ENCODE peak calls at places on chromosomes 1 and 21, in ten cellular contexts. D is HT1080; Q is AG09309; C is NCI-H1694 treated with DMSO at 0.1 percent for 48 hours; K is thoracic aorta; X is stimulated activated CD4-positive, alpha-beta T cell treated with anti-CD3 and anti-CD28 coated beads, TNF-alpha, amount 100 ng/mL, for 24 hours; Y is hippocampal formation; R is NCI-H69; A is activated T-helper 1 cell treated with Interleukin-2 at 50 U/mL for 16 hours; P is stimulated activated effector memory CD8-positive, alpha-beta T cell treated with anti-CD3 and anti-CD28 coated beads, Interleukin-12 subunit alpha, Interleukin-12 subunit beta, amount 100 ng/mL, for 72 hours. V is an unnamed sample.

GRCh38 chr1:87435484-87435883 is 106.8 kb downstream of the LMO4 start:
- DNase-seq in D (peak), Q (no peak), C (no peak), K (no peak), X (no peak), Y (no peak), R (no peak), A (no peak), P (no peak), V (no peak)

GRCh38 chr1:117754061-117754969 is 148.5 kb downstream of the TENT5C start:
- DNase-seq in D (peak), Q (peak), C (peak), K (no peak), X (peak), Y (peak), R (peak), A (peak), P (peak), V (peak)

GRCh38 chr21:42411197-42411869 is 7.6 kb downstream of the UBASH3A start:
- DNase-seq in D (no peak), Q (no peak), C (no peak), K (no peak), X (no peak), Y (no peak), R (peak), A (no peak), P (no peak), V (no peak)

GRCh38 chr1:14648931-14649860 is 50.7 kb downstream of the KAZN start:
- DNase-seq in D (no peak), Q (no peak), C (no peak), K (no peak), X (no peak), Y (no peak), R (no peak), A (no peak), P (no peak), V (no peak)

GRCh38 chr1:2905356-2905755 is 103.9 kb upstream of the TTC34 start:
- DNase-seq in D (no peak), Q (no peak), C (no peak), K (no peak), X (no peak), Y (no peak), R (no peak), A (no peak), P (no peak), V (no peak)

GRCh38 chr1:184567648-184568047 is 180.8 kb downstream of the C1orf21 start:
- DNase-seq in D (peak), Q (peak), C (no peak), K (no peak), X (no peak), Y (no peak), R (no peak), A (no peak), P (no peak), V (peak)

GRCh38 chr1:39104158-39105060 is 78.3 kb downstream of the NDUFS5 start:
- DNase-seq in D (peak), Q (no peak), C (no peak), K (no peak), X (no peak), Y (peak), R (no peak), A (no peak), P (no peak), V (no peak)

GRCh38 chr1:62178372-62178771 is 16.3 kb upstream of the L1TD1 start:
- DNase-seq in D (no peak), Q (no peak), C (peak), K (no peak), X (no peak), Y (no peak), R (peak), A (no peak), P (no peak), V (no peak)

GRCh38 chr1:91831132-91831930 is 54.6 kb downstream of the TGFBR3 start:
- DNase-seq in D (no peak), Q (no peak), C (no peak), K (no peak), X (no peak), Y (no peak), R (no peak), A (no peak), P (no peak), V (no peak)

GRCh38 chr1:43557744-43558245 is 27.1 kb downstream of the PTPRF start:
- DNase-seq in D (no peak), Q (no peak), C (no peak), K (no peak), X (no peak), Y (no peak), R (peak), A (no peak), P (no peak), V (no peak)

GRCh38 chr1:29387210-29387609 is 150.9 kb downstream of the PTPRU start:
- DNase-seq in D (no peak), Q (no peak), C (no peak), K (no peak), X (no peak), Y (no peak), R (no peak), A (no peak), P (no peak), V (no peak)

GRCh38 chr1:211519602-211520001 is 27.6 kb upstream of the RD3 start:
- DNase-seq in D (no peak), Q (no peak), C (no peak), K (no peak), X (no peak), Y (no peak), R (peak), A (no peak), P (no peak), V (no peak)

GRCh38 chr1:193211539-193211938 is 25.1 kb upstream of the B3GALT2 start:
- DNase-seq in D (peak), Q (peak), C (no peak), K (no peak), X (no peak), Y (no peak), R (no peak), A (no peak), P (no peak), V (peak)

GRCh38 chr1:222046684-222047083 is 304.8 kb upstream of the DUSP10 start:
- DNase-seq in D (no peak), Q (no peak), C (no peak), K (no peak), X (no peak), Y (no peak), R (no peak), A (no peak), P (no peak), V (no peak)

GRCh38 chr21:14591882-14592281 is 45.8 kb upstream of the SAMSN1 start:
- DNase-seq in D (no peak), Q (no peak), C (no peak), K (no peak), X (no peak), Y (no peak), R (no peak), A (no peak), P (no peak), V (no peak)

GRCh38 chr21:27519357-27519756 is 552.5 kb upstream of the ADAMTS5 start:
- DNase-seq in D (no peak), Q (peak), C (peak), K (no peak), X (no peak), Y (no peak), R (no peak), A (no peak), P (no peak), V (peak)

GRCh38 chr1:14292533-14292932 is 306.0 kb upstream of the KAZN start:
- DNase-seq in D (no peak), Q (no peak), C (no peak), K (no peak), X (no peak), Y (no peak), R (no peak), A (no peak), P (no peak), V (no peak)